ENCODE peak calls at places on chromosomes 16 and 17, in six cellular contexts. D is HT1080; N is adipocyte; H is NCI-H345; V is RWPE1; A is activated CD4-positive, alpha-beta T cell treated with anti-CD3 and anti-CD28 coated beads, Interleukin-2, amount 50 U/mL, for 24 hours. Y is an unnamed sample.

GRCh38 chr16:86285421-86285820 is 224.9 kb upstream of the FOXF1 start:
- DNase-seq in D (no peak), N (no peak), H (no peak), V (no peak), A (no peak), Y (peak; percentile 32)

GRCh38 chr17:49361129-49361901 is 735 bp downstream of the ZNF652 start:
- DNase-seq in V (peak; percentile 55), A (peak; percentile 39), H (peak; percentile 47), D (no peak), N (peak; percentile 51), Y (peak; percentile 59)

GRCh38 chr16:80300876-80301275 is 239.9 kb upstream of the DYNLRB2 start:
- DNase-seq in V (no peak), A (no peak), N (peak; percentile 58), D (peak; percentile 76), H (no peak), Y (no peak)

GRCh38 chr17:37774508-37774907 is 29.6 kb upstream of the HNF1B start:
- DNase-seq in N (no peak), H (no peak), A (no peak), V (no peak), D (no peak), Y (no peak)

GRCh38 chr17:27282054-27282501 is 11.8 kb upstream of the WSB1 start:
- DNase-seq in H (no peak), D (no peak), N (peak; percentile 84), A (no peak), V (no peak), Y (no peak)

GRCh38 chr16:22318690-22319358 is 21.6 kb downstream of the POLR3E start:
- DNase-seq in N (peak; percentile 44), A (no peak), H (no peak), V (peak; percentile 33), D (peak; percentile 33), Y (peak; percentile 85)

GRCh38 chr17:50564916-50565315 is 4.4 kb downstream of the CACNA1G start:
- DNase-seq in A (no peak), V (no peak), N (peak; percentile 85), D (no peak), H (no peak), Y (no peak)

GRCh38 chr17:78142113-78142861 is 3.9 kb upstream of the C17orf99 start:
- DNase-seq in A (no peak), N (no peak), V (peak; percentile 88), D (peak; percentile 94), H (no peak), Y (no peak)

GRCh38 chr17:66043419-66043818 is 148.5 kb downstream of the CEP112 start:
- DNase-seq in A (no peak), V (no peak), H (no peak), D (no peak), N (no peak), Y (no peak)

GRCh38 chr16:84795338-84796053 is 24.3 kb upstream of the CRISPLD2 start:
- DNase-seq in H (no peak), V (peak; percentile 37), D (peak; percentile 42), N (peak; percentile 66), A (no peak), Y (no peak)

GRCh38 chr17:80646328-80646727 is 101.7 kb downstream of the RPTOR start:
- DNase-seq in N (no peak), V (no peak), H (peak; percentile 86), D (no peak), A (no peak), Y (no peak)

Y was measured in H7.